ENCODE peak calls at places on chromosomes 5 and 9, in seven cellular contexts. A is K562, K is prostate gland, F is SK-N-MC, O is Peyer's patch, Y is mesenchymal stem cell, E is suprapubic skin. T is an unnamed sample.

GRCh38 chr5:139855946-139856540 is 60.4 kb downstream of the PSD2 start:
- DNase-seq in A (no peak), K (no peak), F (no peak), O (no peak), Y (no peak), E (no peak), T (no peak)

GRCh38 chr5:173180331-173180730 is 36.0 kb downstream of the BNIP1 start:
- DNase-seq in A (no peak), K (no peak), F (no peak), O (no peak), Y (no peak), E (no peak), T (no peak)

GRCh38 chr5:139954022-139954421 is 89.1 kb downstream of the NRG2 start:
- DNase-seq in A (no peak), K (no peak), F (no peak), O (no peak), Y (no peak), E (no peak), T (no peak)

GRCh38 chr9:26033346-26033745 is 355.1 kb upstream of the TUSC1 start:
- DNase-seq in A (no peak), K (no peak), F (no peak), O (no peak), Y (no peak), E (no peak), T (no peak)

GRCh38 chr5:80033513-80033912 is 1.6 kb upstream of the THBS4 start:
- DNase-seq in A (no peak), K (no peak), F (no peak), O (no peak), Y (no peak), E (no peak), T (no peak)

GRCh38 chr5:94692610-94693009 is 74.1 kb downstream of the SLF1 start:
- DNase-seq in A (no peak), K (no peak), F (no peak), O (no peak), Y (no peak), E (no peak), T (no peak)

GRCh38 chr9:89603629-89604462 is 966 bp upstream of the GADD45G start:
- DNase-seq in A (peak; percentile 14), K (peak; percentile 69), F (no peak), O (peak; percentile 82), Y (peak; percentile 82), E (peak; percentile 78), T (no peak)

GRCh38 chr5:113505181-113505580 is 8.3 kb upstream of the YTHDC2 start:
- DNase-seq in A (no peak), K (no peak), F (no peak), O (no peak), Y (peak; percentile 75), E (no peak), T (no peak)

GRCh38 chr5:68139601-68140441 is 75.7 kb upstream of the PIK3R1 start:
- DNase-seq in A (no peak), K (no peak), F (no peak), O (no peak), Y (peak; percentile 18), E (no peak), T (no peak)

GRCh38 chr5:148542812-148543211 is 111.5 kb downstream of the HTR4 start:
- DNase-seq in A (no peak), K (no peak), F (no peak), O (no peak), Y (peak; percentile 10), E (no peak), T (no peak)

GRCh38 chr5:29113516-29113915 is 2075.1 kb upstream of the CDH9 start:
- DNase-seq in A (no peak), K (no peak), F (no peak), O (no peak), Y (no peak), E (no peak), T (no peak)

GRCh38 chr9:98944130-98945074 is 695 bp downstream of the COL15A1 start:
- DNase-seq in A (no peak), K (no peak), F (no peak), O (no peak), Y (peak; percentile 41), E (peak; percentile 65), T (no peak)

GRCh38 chr5:32090026-32090754 is 83.9 kb downstream of the GOLPH3 start:
- DNase-seq in A (no peak), K (no peak), F (no peak), O (no peak), Y (no peak), E (no peak), T (no peak)

GRCh38 chr5:126865299-126865698 is 88.4 kb downstream of the LMNB1 start:
- DNase-seq in A (no peak), K (no peak), F (no peak), O (no peak), Y (no peak), E (no peak), T (peak; percentile 38)

GRCh38 chr9:125409217-125409636 is 147.6 kb downstream of the GAPVD1 start:
- DNase-seq in A (peak; percentile 45), K (no peak), F (no peak), O (no peak), Y (no peak), E (no peak), T (no peak)

GRCh38 chr5:149175346-149176113 is 34.2 kb downstream of the ABLIM3 start:
- DNase-seq in A (no peak), K (peak; percentile 59), F (no peak), O (no peak), Y (no peak), E (no peak), T (no peak)

GRCh38 chr5:14017904-14018303 is 73.4 kb upstream of the DNAH5 start:
- DNase-seq in A (no peak), K (no peak), F (no peak), O (no peak), Y (no peak), E (no peak), T (no peak)

GRCh38 chr9:134323741-134324358 is 2.4 kb upstream of the RXRA start:
- DNase-seq in A (peak; percentile 57), K (no peak), F (no peak), O (peak; percentile 91), Y (peak; percentile 59), E (peak; percentile 70), T (no peak)

GRCh38 chr9:86041331-86041741 is 58.0 kb downstream of the GOLM1 start:
- DNase-seq in A (no peak), K (no peak), F (no peak), O (no peak), Y (peak; percentile 67), E (no peak), T (peak; percentile 8)

GRCh38 chr9:134944351-134944802 is 26.7 kb upstream of the FCN1 start:
- DNase-seq in A (no peak), K (no peak), F (no peak), O (no peak), Y (no peak), E (no peak), T (no peak)

GRCh38 chr5:3432135-3432534 is 163.5 kb upstream of the IRX1 start:
- DNase-seq in A (no peak), K (no peak), F (no peak), O (no peak), Y (no peak), E (no peak), T (no peak)

GRCh38 chr9:124011460-124012301 is at the start of gene LHX2:
- DNase-seq in A (peak; percentile 38), K (no peak), F (no peak), O (no peak), Y (peak; percentile 63), E (peak; percentile 60), T (no peak)

GRCh38 chr9:13186091-13186490 is 93.4 kb downstream of the MPDZ start:
- DNase-seq in A (no peak), K (no peak), F (no peak), O (no peak), Y (no peak), E (no peak), T (no peak)

GRCh38 chr5:2133080-2133479 is 250.4 kb upstream of the IRX4 start:
- DNase-seq in A (no peak), K (no peak), F (no peak), O (no peak), Y (no peak), E (no peak), T (no peak)

GRCh38 chr5:9194509-9194908 is 351.4 kb downstream of the SEMA5A start:
- DNase-seq in A (no peak), K (peak; percentile 15), F (no peak), O (no peak), Y (no peak), E (no peak), T (no peak)

GRCh38 chr9:99828054-99828416 is 6.3 kb downstream of the NR4A3 start:
- DNase-seq in A (no peak), K (no peak), F (no peak), O (no peak), Y (peak; percentile 11), E (no peak), T (no peak)

GRCh38 chr9:114395768-114396167 is 8.0 kb upstream of the AKNA start:
- DNase-seq in A (no peak), K (no peak), F (no peak), O (no peak), Y (no peak), E (no peak), T (no peak)

GRCh38 chr5:55102345-55102744 is at the start of gene GZMA:
- DNase-seq in A (no peak), K (no peak), F (no peak), O (no peak), Y (no peak), E (no peak), T (no peak)

GRCh38 chr5:50927953-50928352 is 261.5 kb downstream of the PARP8 start:
- DNase-seq in A (no peak), K (no peak), F (no peak), O (no peak), Y (no peak), E (no peak), T (no peak)

GRCh38 chr5:158966691-158967090 is 133.0 kb downstream of the EBF1 start:
- DNase-seq in A (no peak), K (no peak), F (no peak), O (no peak), Y (no peak), E (no peak), T (no peak)
- H3K4me3 ChIP-seq in A (no peak overlapping the region), K (no peak overlapping the region), F (no peak overlapping the region), O (no peak overlapping the region), Y (peak overlapping the region; percentile 63), E (no peak overlapping the region), T (no peak overlapping the region)

DNA sequence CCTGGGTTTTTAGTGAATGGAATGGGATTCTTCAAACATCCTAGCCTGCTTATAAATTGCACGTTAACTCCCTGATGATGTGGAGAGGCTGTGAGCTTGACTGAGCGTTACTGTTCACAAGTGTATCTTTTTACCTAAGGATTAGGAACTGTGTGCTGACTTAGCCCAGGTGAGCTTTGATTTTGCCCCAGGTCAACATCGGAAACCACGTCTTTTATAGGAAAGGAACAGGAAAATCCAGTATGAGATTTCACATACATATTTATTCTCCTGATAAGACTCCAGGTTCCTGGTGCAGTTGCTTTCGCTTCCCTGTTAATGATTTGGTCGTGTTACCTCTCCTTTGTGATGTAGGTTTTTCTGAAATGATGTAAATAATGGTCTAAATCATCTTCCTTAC is 103.2 kb upstream of the BASP1 start:
- DNase-seq in A (no peak), K (peak; percentile 27), F (no peak), O (no peak), Y (no peak), E (no peak), T (no peak)
- H3K4me3 ChIP-seq in A (no peak overlapping the region), K (no peak overlapping the region), F (no peak overlapping the region), O (no peak overlapping the region), Y (no peak overlapping the region), E (no peak overlapping the region), T (no peak overlapping the region)

GRCh38 chr9:21316032-21316842 is 11.1 kb upstream of the IFNA5 start:
- DNase-seq in A (no peak), K (no peak), F (no peak), O (no peak), Y (no peak), E (no peak), T (no peak)
- H3K4me3 ChIP-seq in A (no peak overlapping the region), K (no peak overlapping the region), F (no peak overlapping the region), O (no peak overlapping the region), Y (peak overlapping the region; percentile 20), E (no peak overlapping the region), T (no peak overlapping the region)

GRCh38 chr5:39919876-39920275 is 495.1 kb upstream of the DAB2 start:
- DNase-seq in A (no peak), K (no peak), F (no peak), O (no peak), Y (no peak), E (no peak), T (no peak)
- H3K4me3 ChIP-seq in A (no peak overlapping the region), K (no peak overlapping the region), F (no peak overlapping the region), O (no peak overlapping the region), Y (no peak overlapping the region), E (no peak overlapping the region), T (no peak overlapping the region)

T was measured in AG04450.